ENCODE peak calls at places on chromosomes 5 and 9, in six cellular contexts. F, E, C, Y, A and J are unnamed samples.

GRCh38 chr9:136539427-136540412 is 6.1 kb downstream of the NOTCH1 start:
- DNase-seq in F (peak), E (peak), C (peak), Y (peak), A (peak), J (peak)

GRCh38 chr5:43920422-43920821 is 317.4 kb downstream of the NNT start:
- DNase-seq in F (no peak), E (no peak), C (no peak), Y (no peak), A (no peak), J (no peak)

GRCh38 chr5:78799254-78800017 is 150.9 kb upstream of the LHFPL2 start:
- DNase-seq in F (no peak), E (no peak), C (no peak), Y (no peak), A (no peak), J (no peak)

GRCh38 chr9:123338710-123339665 is 17.0 kb upstream of the CRB2 start:
- DNase-seq in F (no peak), E (no peak), C (peak), Y (no peak), A (no peak), J (peak)

GRCh38 chr9:121316852-121317373 is 49.0 kb downstream of the GSN start:
- DNase-seq in F (peak), E (no peak), C (no peak), Y (no peak), A (no peak), J (no peak)

GRCh38 chr9:129574911-129575574 is 45.9 kb downstream of the C9orf50 start:
- DNase-seq in F (no peak), E (no peak), C (no peak), Y (no peak), A (no peak), J (no peak)

GRCh38 chr5:61298580-61298979 is 33.5 kb upstream of the ZSWIM6 start:
- DNase-seq in F (no peak), E (no peak), C (no peak), Y (no peak), A (no peak), J (no peak)

GRCh38 chr5:77669677-77670076 is 31.2 kb upstream of the OTP start:
- DNase-seq in F (no peak), E (no peak), C (no peak), Y (no peak), A (no peak), J (no peak)

GRCh38 chr5:15785636-15786035 is 285.7 kb downstream of the FBXL7 start:
- DNase-seq in F (no peak), E (no peak), C (no peak), Y (no peak), A (no peak), J (no peak)

GRCh38 chr9:133282454-133283238 is 7.6 kb upstream of the ABO start:
- DNase-seq in F (no peak), E (no peak), C (no peak), Y (no peak), A (no peak), J (no peak)

GRCh38 chr5:3346111-3346820 is 249.4 kb upstream of the IRX1 start:
- DNase-seq in F (peak), E (no peak), C (no peak), Y (no peak), A (no peak), J (no peak)

GRCh38 chr9:2936221-2936620 is 92.3 kb upstream of the PUM3 start:
- DNase-seq in F (no peak), E (no peak), C (no peak), Y (no peak), A (no peak), J (no peak)

GRCh38 chr5:112136773-112137172 is 282.3 kb downstream of the EPB41L4A start:
- DNase-seq in F (no peak), E (no peak), C (no peak), Y (no peak), A (no peak), J (no peak)

DNA sequence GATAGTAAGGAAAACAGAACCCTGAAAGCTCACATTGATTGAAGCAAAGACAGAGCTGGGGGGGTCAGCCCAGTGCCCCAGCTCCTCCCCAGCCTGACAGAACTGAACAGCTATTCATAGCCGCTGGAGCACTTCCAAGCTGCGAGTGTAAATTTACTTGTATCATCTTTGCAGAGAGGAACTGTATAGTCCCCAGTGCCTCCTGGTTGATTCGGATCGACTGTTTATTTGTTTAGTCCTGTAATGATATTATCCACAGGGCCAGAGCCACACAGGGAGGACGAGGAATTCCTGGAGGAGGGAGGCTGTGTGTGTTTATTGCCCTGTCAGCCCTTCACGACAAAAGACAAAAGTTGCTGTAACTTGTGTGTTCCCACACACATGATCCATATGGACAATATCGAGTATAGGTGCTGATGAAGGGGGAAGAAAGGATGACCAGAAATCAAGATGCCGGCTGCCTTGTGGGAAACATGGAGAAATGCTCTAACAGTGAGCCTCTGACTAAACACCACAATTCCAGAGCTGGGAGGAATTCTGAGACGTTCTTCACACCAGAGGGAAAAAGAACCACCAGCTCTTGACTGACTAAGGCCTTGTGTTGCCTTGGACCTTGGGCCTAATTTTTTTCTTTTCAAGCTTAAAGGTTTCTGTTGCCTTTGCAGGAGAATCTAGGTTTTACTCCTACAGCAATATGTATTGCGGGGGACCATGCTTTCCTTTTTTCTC is 31.1 kb downstream of the FOXD1 start:
- DNase-seq in F (no peak), E (peak), C (no peak), Y (no peak), A (no peak), J (no peak)
- TF ChIP-seq CTCF in F (no peak), E (no peak), C (no peak), Y (no peak), A (no peak), J (no peak)

GRCh38 chr9:126205260-126205659 is 121.4 kb upstream of the MVB12B start:
- DNase-seq in F (no peak), E (no peak), C (no peak), Y (no peak), A (no peak), J (no peak)

GRCh38 chr9:126204197-126204596 is 122.4 kb upstream of the MVB12B start:
- DNase-seq in F (no peak), E (no peak), C (no peak), Y (no peak), A (no peak), J (no peak)

GRCh38 chr9:126204708-126205225 is 121.9 kb upstream of the MVB12B start:
- DNase-seq in F (no peak), E (no peak), C (no peak), Y (no peak), A (no peak), J (no peak)

GRCh38 chr9:126206099-126206498 is 120.5 kb upstream of the MVB12B start:
- DNase-seq in F (no peak), E (no peak), C (no peak), Y (no peak), A (no peak), J (no peak)

DNA sequence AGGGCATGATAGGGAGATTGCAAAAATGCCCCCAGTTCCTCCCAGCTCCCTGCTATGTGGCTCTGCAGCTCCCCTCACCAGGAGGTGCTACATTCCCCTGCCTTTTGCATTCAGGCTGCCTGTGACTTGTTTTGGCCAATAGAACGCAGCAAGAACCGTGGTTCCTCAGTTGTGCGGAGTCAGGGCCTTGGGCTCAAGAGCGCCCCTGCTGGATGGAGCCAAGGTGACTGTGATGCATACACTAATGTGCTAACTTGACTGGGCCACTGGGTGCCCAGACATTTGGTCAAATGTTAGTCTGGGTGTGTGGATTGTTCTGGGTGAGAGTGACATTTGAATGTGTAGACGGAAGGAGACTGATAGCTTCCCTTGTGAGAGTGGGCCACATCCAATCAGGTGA is 123.3 kb upstream of the MVB12B start:
- DNase-seq in F (no peak), E (no peak), C (no peak), Y (no peak), A (no peak), J (no peak)
- TF ChIP-seq CTCF in F (no peak), E (no peak), C (no peak), Y (no peak), A (no peak), J (no peak)

GRCh38 chr9:79408200-79408599 is 163.6 kb upstream of the TLE4 start:
- DNase-seq in F (no peak), E (no peak), C (no peak), Y (no peak), A (no peak), J (no peak)
- TF ChIP-seq CTCF in F (no peak), E (no peak), C (no peak), Y (no peak), A (no peak), J (no peak)

GRCh38 chr5:40680741-40681350 is 1.1 kb downstream of the PTGER4 start:
- DNase-seq in F (no peak), E (peak), C (peak), Y (peak), A (peak), J (peak)
- TF ChIP-seq CTCF in F (no peak), E (no peak), C (no peak), Y (peak), A (no peak), J (no peak)

GRCh38 chr9:94881946-94882345 is 155.4 kb downstream of the AOPEP start:
- DNase-seq in F (no peak), E (no peak), C (no peak), Y (no peak), A (no peak), J (no peak)
- TF ChIP-seq CTCF in F (no peak), E (no peak), C (no peak), Y (no peak), A (no peak), J (no peak)